ENCODE peak calls at places on chromosomes 1 and 21, in eight cellular contexts. One of them, this sample, is unnamed.

GRCh38 chr1:18481190-18481920 is 625 bp downstream of the KLHDC7A start:
- DNase-seq in caudate nucleus: no peak
- DNase-seq in retina: peak
- DNase-seq in HS-27A: no peak
- DNase-seq in PC-3: no peak
- DNase-seq in NCI-H1092: peak
- DNase-seq in progenitor cell of endocrine pancreas: no peak
- DNase-seq in amygdala: no peak
- DNase-seq in this sample: no peak

GRCh38 chr1:12593621-12594066 is 24.4 kb downstream of the DHRS3 start:
- DNase-seq in caudate nucleus: no peak
- DNase-seq in PC-3: peak
- DNase-seq in NCI-H1092: no peak
- DNase-seq in retina: no peak
- DNase-seq in progenitor cell of endocrine pancreas: no peak
- DNase-seq in amygdala: no peak
- DNase-seq in HS-27A: no peak
- DNase-seq in this sample: peak

GRCh38 chr1:51242546-51242945 is 6.5 kb downstream of the RNF11 start:
- DNase-seq in progenitor cell of endocrine pancreas: no peak
- DNase-seq in NCI-H1092: no peak
- DNase-seq in HS-27A: no peak
- DNase-seq in PC-3: no peak
- DNase-seq in caudate nucleus: no peak
- DNase-seq in amygdala: no peak
- DNase-seq in retina: no peak
- DNase-seq in this sample: no peak

GRCh38 chr21:45403133-45403824 is 1.7 kb upstream of the COL18A1 start:
- DNase-seq in retina: no peak
- DNase-seq in caudate nucleus: no peak
- DNase-seq in NCI-H1092: no peak
- DNase-seq in PC-3: peak
- DNase-seq in HS-27A: no peak
- DNase-seq in progenitor cell of endocrine pancreas: no peak
- DNase-seq in amygdala: no peak
- DNase-seq in this sample: no peak

GRCh38 chr1:232982238-232982944 is 32.0 kb downstream of the NTPCR start:
- DNase-seq in progenitor cell of endocrine pancreas: no peak
- DNase-seq in amygdala: no peak
- DNase-seq in NCI-H1092: no peak
- DNase-seq in retina: no peak
- DNase-seq in PC-3: peak
- DNase-seq in caudate nucleus: no peak
- DNase-seq in HS-27A: no peak
- DNase-seq in this sample: no peak

GRCh38 chr21:45405819-45406762 is 1.1 kb downstream of the COL18A1 start:
- DNase-seq in caudate nucleus: no peak
- DNase-seq in NCI-H1092: no peak
- DNase-seq in HS-27A: no peak
- DNase-seq in PC-3: peak
- DNase-seq in amygdala: no peak
- DNase-seq in retina: peak
- DNase-seq in progenitor cell of endocrine pancreas: no peak
- DNase-seq in this sample: no peak

GRCh38 chr1:79478728-79479373 is 472.3 kb upstream of the ADGRL4 start:
- DNase-seq in progenitor cell of endocrine pancreas: no peak
- DNase-seq in retina: no peak
- DNase-seq in PC-3: no peak
- DNase-seq in HS-27A: no peak
- DNase-seq in amygdala: no peak
- DNase-seq in NCI-H1092: no peak
- DNase-seq in caudate nucleus: no peak
- DNase-seq in this sample: no peak

GRCh38 chr1:225817611-225818061 is 7.7 kb downstream of the EPHX1 start:
- DNase-seq in HS-27A: peak
- DNase-seq in caudate nucleus: no peak
- DNase-seq in amygdala: peak
- DNase-seq in progenitor cell of endocrine pancreas: no peak
- DNase-seq in NCI-H1092: peak
- DNase-seq in retina: peak
- DNase-seq in PC-3: peak
- DNase-seq in this sample: peak

GRCh38 chr1:213657879-213658278 is 329.9 kb upstream of the PROX1 start:
- DNase-seq in NCI-H1092: no peak
- DNase-seq in retina: no peak
- DNase-seq in progenitor cell of endocrine pancreas: no peak
- DNase-seq in amygdala: no peak
- DNase-seq in PC-3: no peak
- DNase-seq in caudate nucleus: no peak
- DNase-seq in HS-27A: no peak
- DNase-seq in this sample: no peak

GRCh38 chr1:26941311-26941710 is 19.0 kb downstream of the KDF1 start:
- DNase-seq in HS-27A: no peak
- DNase-seq in caudate nucleus: no peak
- DNase-seq in PC-3: no peak
- DNase-seq in amygdala: no peak
- DNase-seq in retina: no peak
- DNase-seq in NCI-H1092: no peak
- DNase-seq in progenitor cell of endocrine pancreas: no peak
- DNase-seq in this sample: no peak

GRCh38 chr1:178224358-178224757 is 130.5 kb downstream of the RASAL2 start:
- DNase-seq in amygdala: no peak
- DNase-seq in NCI-H1092: no peak
- DNase-seq in HS-27A: no peak
- DNase-seq in progenitor cell of endocrine pancreas: no peak
- DNase-seq in retina: no peak
- DNase-seq in caudate nucleus: no peak
- DNase-seq in PC-3: no peak
- DNase-seq in this sample: no peak

GRCh38 chr21:34830386-34831140 is 161.8 kb downstream of the CLIC6 start:
- DNase-seq in PC-3: no peak
- DNase-seq in caudate nucleus: no peak
- DNase-seq in retina: no peak
- DNase-seq in HS-27A: no peak
- DNase-seq in NCI-H1092: no peak
- DNase-seq in amygdala: no peak
- DNase-seq in progenitor cell of endocrine pancreas: no peak
- DNase-seq in this sample: no peak

GRCh38 chr1:40224040-40224439 is 23.7 kb upstream of the TMCO2 start:
- DNase-seq in caudate nucleus: no peak
- DNase-seq in retina: no peak
- DNase-seq in PC-3: no peak
- DNase-seq in amygdala: no peak
- DNase-seq in progenitor cell of endocrine pancreas: no peak
- DNase-seq in HS-27A: no peak
- DNase-seq in NCI-H1092: no peak
- DNase-seq in this sample: no peak

GRCh38 chr1:15965228-15965767 is 10.6 kb downstream of the ZBTB17 start:
- DNase-seq in progenitor cell of endocrine pancreas: no peak
- DNase-seq in retina: no peak
- DNase-seq in amygdala: peak
- DNase-seq in caudate nucleus: no peak
- DNase-seq in NCI-H1092: no peak
- DNase-seq in PC-3: no peak
- DNase-seq in HS-27A: no peak
- DNase-seq in this sample: peak

GRCh38 chr1:215883004-215883403 is 315.9 kb downstream of the KCTD3 start:
- DNase-seq in retina: no peak
- DNase-seq in progenitor cell of endocrine pancreas: no peak
- DNase-seq in HS-27A: no peak
- DNase-seq in amygdala: no peak
- DNase-seq in caudate nucleus: no peak
- DNase-seq in NCI-H1092: no peak
- DNase-seq in PC-3: no peak
- DNase-seq in this sample: no peak

GRCh38 chr1:212456166-212456528 is 23.4 kb downstream of the NENF start:
- DNase-seq in caudate nucleus: no peak
- DNase-seq in amygdala: no peak
- DNase-seq in retina: no peak
- DNase-seq in NCI-H1092: no peak
- DNase-seq in PC-3: peak
- DNase-seq in HS-27A: no peak
- DNase-seq in progenitor cell of endocrine pancreas: no peak
- DNase-seq in this sample: no peak

GRCh38 chr1:218165687-218166088 is 119.4 kb upstream of the RRP15 start:
- DNase-seq in progenitor cell of endocrine pancreas: no peak
- DNase-seq in caudate nucleus: no peak
- DNase-seq in amygdala: no peak
- DNase-seq in retina: peak
- DNase-seq in NCI-H1092: no peak
- DNase-seq in HS-27A: no peak
- DNase-seq in PC-3: peak
- DNase-seq in this sample: no peak

GRCh38 chr1:156410740-156411139 is 41.7 kb downstream of the RHBG start:
- DNase-seq in retina: no peak
- DNase-seq in HS-27A: no peak
- DNase-seq in NCI-H1092: no peak
- DNase-seq in progenitor cell of endocrine pancreas: no peak
- DNase-seq in caudate nucleus: no peak
- DNase-seq in PC-3: no peak
- DNase-seq in amygdala: no peak
- DNase-seq in this sample: peak

GRCh38 chr1:191851799-191852595 is 306.3 kb upstream of the RGS18 start:
- DNase-seq in NCI-H1092: no peak
- DNase-seq in retina: no peak
- DNase-seq in amygdala: no peak
- DNase-seq in HS-27A: no peak
- DNase-seq in progenitor cell of endocrine pancreas: no peak
- DNase-seq in PC-3: peak
- DNase-seq in caudate nucleus: no peak
- DNase-seq in this sample: no peak

GRCh38 chr1:52695627-52696026 is 2.5 kb downstream of the COA7 start:
- DNase-seq in NCI-H1092: no peak
- DNase-seq in amygdala: no peak
- DNase-seq in PC-3: no peak
- DNase-seq in retina: no peak
- DNase-seq in progenitor cell of endocrine pancreas: no peak
- DNase-seq in HS-27A: no peak
- DNase-seq in caudate nucleus: no peak
- DNase-seq in this sample: no peak

GRCh38 chr21:38824124-38824822 is 18.5 kb downstream of the ETS2 start:
- DNase-seq in retina: no peak
- DNase-seq in HS-27A: no peak
- DNase-seq in progenitor cell of endocrine pancreas: no peak
- DNase-seq in NCI-H1092: no peak
- DNase-seq in PC-3: no peak
- DNase-seq in caudate nucleus: no peak
- DNase-seq in amygdala: no peak
- DNase-seq in this sample: no peak

GRCh38 chr21:17527711-17528110 is 14.9 kb downstream of the CXADR start:
- DNase-seq in PC-3: no peak
- DNase-seq in NCI-H1092: no peak
- DNase-seq in retina: no peak
- DNase-seq in caudate nucleus: no peak
- DNase-seq in HS-27A: no peak
- DNase-seq in progenitor cell of endocrine pancreas: no peak
- DNase-seq in amygdala: no peak
- DNase-seq in this sample: no peak

GRCh38 chr1:228007801-228008341 is 1.1 kb downstream of the WNT3A start:
- DNase-seq in PC-3: no peak
- DNase-seq in retina: peak
- DNase-seq in amygdala: no peak
- DNase-seq in caudate nucleus: no peak
- DNase-seq in HS-27A: no peak
- DNase-seq in progenitor cell of endocrine pancreas: peak
- DNase-seq in NCI-H1092: no peak
- DNase-seq in this sample: no peak

GRCh38 chr1:905811-906531 is 17.8 kb upstream of the SAMD11 start:
- DNase-seq in amygdala: no peak
- DNase-seq in progenitor cell of endocrine pancreas: peak
- DNase-seq in caudate nucleus: no peak
- DNase-seq in retina: no peak
- DNase-seq in HS-27A: no peak
- DNase-seq in NCI-H1092: no peak
- DNase-seq in PC-3: no peak
- DNase-seq in this sample: no peak

GRCh38 chr1:164767257-164768044 is 208.5 kb downstream of the PBX1 start:
- DNase-seq in NCI-H1092: no peak
- DNase-seq in HS-27A: peak
- DNase-seq in retina: no peak
- DNase-seq in progenitor cell of endocrine pancreas: no peak
- DNase-seq in PC-3: peak
- DNase-seq in caudate nucleus: no peak
- DNase-seq in amygdala: no peak
- DNase-seq in this sample: no peak